ENCODE peak calls at places on chromosome 2, in nine cellular contexts. L is WTC11, T is HT-29, Q is neural crest cell, D is Kasumi-1, C is MM.1S, B is GF-D8, X is NCI-H748 treated with DMSO at 0.1 percent for 48 hours, W is foreskin fibroblast. U is an unnamed sample.

GRCh38 chr2:42293019-42293418 is 68.0 kb downstream of the COX7A2L start:
- DNase-seq in B (no peak), Q (no peak), C (no peak), X (no peak), L (no peak), T (no peak), W (no peak), D (no peak), U (no peak)

GRCh38 chr2:227607969-227608368 is 6.7 kb downstream of the SCYGR3 start:
- DNase-seq in B (no peak), X (no peak), L (no peak), W (peak; percentile 7), D (no peak), C (no peak), T (no peak), Q (no peak), U (no peak)

GRCh38 chr2:104856973-104857261 is 3.0 kb downstream of the POU3F3 start:
- DNase-seq in L (no peak), X (no peak), T (no peak), B (no peak), D (no peak), Q (no peak), W (no peak), C (no peak), U (no peak)

GRCh38 chr2:202007015-202008011 is 26.3 kb upstream of the FZD7 start:
- DNase-seq in W (no peak), D (no peak), Q (no peak), X (no peak), B (no peak), C (no peak), L (no peak), T (no peak), U (no peak)

GRCh38 chr2:128357561-128358370 is 39.1 kb upstream of the HS6ST1 start:
- DNase-seq in L (no peak), W (no peak), X (no peak), C (no peak), B (no peak), T (no peak), Q (no peak), D (no peak), U (no peak)

GRCh38 chr2:144414324-144414845 is 105.5 kb downstream of the ZEB2 start:
- DNase-seq in Q (no peak), T (peak; percentile 14), X (no peak), W (peak; percentile 88), B (peak; percentile 50), C (no peak), L (no peak), D (peak; percentile 85), U (peak; percentile 92)

GRCh38 chr2:12087671-12088380 is 341.4 kb downstream of the LPIN1 start:
- DNase-seq in C (no peak), Q (no peak), W (peak; percentile 49), T (no peak), D (no peak), B (no peak), X (no peak), L (no peak), U (no peak)

GRCh38 chr2:200168641-200169265 is 137.7 kb upstream of the SPATS2L start:
- DNase-seq in L (peak; percentile 22), Q (no peak), W (no peak), X (no peak), D (no peak), C (no peak), B (no peak), T (no peak), U (no peak)

GRCh38 chr2:107259011-107259410 is 373.0 kb upstream of the ST6GAL2 start:
- DNase-seq in B (no peak), W (no peak), D (no peak), X (no peak), Q (no peak), T (no peak), C (no peak), L (no peak), U (no peak)

GRCh38 chr2:143558665-143559064 is 429.4 kb downstream of the ARHGAP15 start:
- DNase-seq in T (no peak), X (no peak), Q (no peak), C (no peak), D (no peak), B (peak; percentile 66), W (peak; percentile 52), L (no peak), U (peak; percentile 86)

GRCh38 chr2:120210234-120210781 is 12.9 kb downstream of the TMEM185B start:
- DNase-seq in B (no peak), T (no peak), L (no peak), X (no peak), W (no peak), C (no peak), Q (no peak), D (no peak), U (no peak)

GRCh38 chr2:127083819-127084503 is 23.0 kb downstream of the BIN1 start:
- DNase-seq in Q (no peak), T (peak; percentile 34), D (no peak), C (no peak), L (no peak), B (no peak), X (no peak), W (peak; percentile 88), U (peak; percentile 99)

GRCh38 chr2:10688921-10689807 is 611 bp downstream of the NOL10 start:
- DNase-seq in X (no peak), W (no peak), Q (peak; percentile 4), B (no peak), L (no peak), C (no peak), T (peak; percentile 34), D (no peak), U (peak; percentile 6)

GRCh38 chr2:109112-109809 is 63.0 kb upstream of the FAM110C start:
- DNase-seq in X (no peak), D (no peak), Q (no peak), B (no peak), L (no peak), T (no peak), C (no peak), W (no peak), U (no peak)

GRCh38 chr2:28753043-28753683 is 1.5 kb downstream of the PPP1CB start:
- DNase-seq in C (peak; percentile 61), L (no peak), Q (no peak), X (no peak), D (peak; percentile 69), B (peak; percentile 36), T (peak; percentile 86), W (peak; percentile 41), U (peak; percentile 87)

GRCh38 chr2:152396051-152396511 is 61.1 kb downstream of the FMNL2 start:
- DNase-seq in L (no peak), W (no peak), C (no peak), T (no peak), X (no peak), Q (no peak), D (no peak), B (no peak), U (peak; percentile 20)

GRCh38 chr2:128372621-128373341 is 54.1 kb upstream of the HS6ST1 start:
- DNase-seq in T (no peak), B (no peak), D (no peak), W (no peak), Q (no peak), X (no peak), L (peak; percentile 6), C (no peak), U (no peak)

GRCh38 chr2:101114815-101115214 is 36.4 kb downstream of the TBC1D8 start:
- DNase-seq in W (no peak), L (no peak), C (no peak), T (peak; percentile 38), X (no peak), D (peak; percentile 91), Q (no peak), B (peak; percentile 41), U (no peak)

GRCh38 chr2:196163285-196163684 is 8.1 kb downstream of the STK17B start:
- DNase-seq in X (no peak), B (no peak), W (no peak), T (no peak), Q (no peak), D (no peak), L (no peak), C (no peak), U (no peak)

GRCh38 chr2:129906861-129907235 is 72.6 kb upstream of the RAB6C start:
- DNase-seq in C (no peak), T (no peak), W (no peak), Q (no peak), L (no peak), X (no peak), D (peak; percentile 50), B (no peak), U (no peak)

GRCh38 chr2:219344756-219345458 is 12.4 kb upstream of the RESP18 start:
- DNase-seq in B (no peak), C (no peak), L (no peak), D (peak; percentile 0), X (no peak), Q (no peak), T (peak; percentile 59), W (peak; percentile 20), U (peak; percentile 36)

GRCh38 chr2:111135910-111136297 is 15.2 kb downstream of the BCL2L11 start:
- DNase-seq in L (peak; percentile 55), D (peak; percentile 70), W (no peak), Q (no peak), T (peak; percentile 20), B (no peak), X (no peak), C (no peak), U (peak; percentile 85)

GRCh38 chr2:74457549-74458131 is 598 bp upstream of the WBP1 start:
- DNase-seq in C (peak; percentile 85), B (peak; percentile 8), L (peak; percentile 81), D (peak; percentile 73), W (no peak), T (peak; percentile 80), X (peak; percentile 57), Q (peak; percentile 47), U (no peak)

GRCh38 chr2:2331905-2332280 is 818 bp upstream of the MYT1L start:
- DNase-seq in Q (no peak), T (no peak), W (no peak), B (no peak), C (no peak), D (no peak), X (peak; percentile 95), L (peak; percentile 65), U (no peak)

GRCh38 chr2:42840141-42840540 is 47.8 kb upstream of the HAAO start:
- DNase-seq in T (no peak), X (no peak), B (no peak), D (no peak), C (no peak), W (no peak), L (no peak), Q (no peak), U (no peak)

GRCh38 chr2:238021327-238021726 is 39.5 kb upstream of the SCLY start:
- DNase-seq in L (no peak), C (no peak), D (no peak), Q (no peak), W (no peak), T (no peak), X (no peak), B (no peak), U (peak; percentile 20)

GRCh38 chr2:156031121-156031520 is 301.4 kb downstream of the NR4A2 start:
- DNase-seq in C (no peak), W (no peak), X (no peak), L (no peak), T (no peak), D (no peak), B (no peak), Q (no peak), U (peak; percentile 12)

GRCh38 chr2:9430316-9431293 is 7.2 kb downstream of the CPSF3 start:
- DNase-seq in C (no peak), W (no peak), B (no peak), T (no peak), Q (no peak), L (no peak), X (no peak), D (no peak), U (no peak)

GRCh38 chr2:170696006-170696405 is 19.1 kb upstream of the SP5 start:
- DNase-seq in B (no peak), X (no peak), C (no peak), D (no peak), L (no peak), W (no peak), T (no peak), Q (no peak), U (no peak)

GRCh38 chr2:109020217-109020637 is 31.2 kb upstream of the EDAR start:
- DNase-seq in B (no peak), L (no peak), X (no peak), T (no peak), C (no peak), D (no peak), Q (no peak), W (peak; percentile 71), U (peak; percentile 65)

GRCh38 chr2:217935901-217936684 is 66.7 kb downstream of the TNS1 start:
- DNase-seq in C (no peak), X (no peak), T (no peak), L (no peak), B (no peak), D (no peak), W (no peak), Q (no peak), U (peak; percentile 84)

U was measured in fibroblast of lung.